ENCODE peak calls at places on chromosomes 3 and 15, in six cellular contexts. Q, K, L, E, I and H are unnamed samples.

GRCh38 chr15:28885630-28886430 is at the start of gene APBA2:
- DNase-seq in Q (no peak), E (peak; percentile 25), K (peak; percentile 48), L (peak; percentile 20), I (no peak), H (peak; percentile 73)

GRCh38 chr3:140113983-140114923 is 179.3 kb downstream of the CLSTN2 start:
- DNase-seq in Q (no peak), K (no peak), E (no peak), L (no peak), I (no peak), H (peak; percentile 12)

GRCh38 chr3:58066842-58067241 is 58.6 kb downstream of the FLNB start:
- DNase-seq in E (no peak), Q (no peak), L (peak; percentile 77), I (peak; percentile 27), K (peak; percentile 44), H (no peak)

GRCh38 chr3:69907554-69907953 is 92.0 kb upstream of the SAMMSON start:
- DNase-seq in E (no peak), I (no peak), K (no peak), L (no peak), Q (no peak), H (no peak)

GRCh38 chr3:13866406-13866965 is 13.4 kb downstream of the WNT7A start:
- DNase-seq in Q (no peak), I (no peak), K (no peak), L (no peak), E (no peak), H (no peak)

GRCh38 chr15:69143756-69144436 is 16.5 kb upstream of the GLCE start:
- DNase-seq in I (no peak), L (no peak), Q (no peak), E (no peak), K (peak; percentile 17), H (no peak)

GRCh38 chr15:31032959-31033358 is 41.5 kb upstream of the MTMR10 start:
- DNase-seq in K (no peak), L (peak; percentile 69), Q (no peak), I (no peak), E (no peak), H (no peak)

GRCh38 chr3:99659965-99660364 is 21.6 kb downstream of the COL8A1 start:
- DNase-seq in L (no peak), I (no peak), Q (no peak), E (no peak), K (peak; percentile 64), H (no peak)

GRCh38 chr3:141272906-141273662 is 41.5 kb downstream of the PXYLP1 start:
- DNase-seq in K (peak; percentile 9), Q (no peak), I (no peak), L (no peak), E (no peak), H (no peak)

GRCh38 chr3:12170207-12170606 is 11.5 kb upstream of the TIMP4 start:
- DNase-seq in I (no peak), E (no peak), Q (no peak), K (peak; percentile 73), L (peak; percentile 50), H (no peak)

GRCh38 chr3:109943181-109943580 is 605.8 kb upstream of the DPPA4 start:
- DNase-seq in E (no peak), I (no peak), Q (no peak), L (no peak), K (peak; percentile 17), H (no peak)

GRCh38 chr3:17094551-17094950 is 209.8 kb downstream of the PLCL2 start:
- DNase-seq in Q (no peak), K (no peak), L (no peak), E (no peak), I (no peak), H (no peak)

GRCh38 chr3:168051579-168052183 is 44.0 kb downstream of the GOLIM4 start:
- DNase-seq in K (peak; percentile 86), I (no peak), L (peak; percentile 59), E (no peak), Q (no peak), H (no peak)

GRCh38 chr3:172550347-172550943 is 27.2 kb upstream of the TNFSF10 start:
- DNase-seq in Q (no peak), L (peak; percentile 96), I (no peak), K (peak; percentile 79), E (no peak), H (no peak)

GRCh38 chr15:40454904-40455391 is 14.2 kb downstream of the BAHD1 start:
- DNase-seq in K (peak; percentile 38), L (peak; percentile 42), I (no peak), Q (no peak), E (no peak), H (no peak)

GRCh38 chr15:43517354-43518072 is at the start of gene MAP1A:
- DNase-seq in Q (peak; percentile 65), L (peak; percentile 53), I (no peak), E (no peak), K (peak; percentile 68), H (peak; percentile 79)

GRCh38 chr15:50519740-50520425 is 26.6 kb downstream of the USP50 start:
- DNase-seq in I (no peak), Q (no peak), K (no peak), E (no peak), L (no peak), H (no peak)

GRCh38 chr15:58393196-58393790 is 38.5 kb upstream of the LIPC start:
- DNase-seq in K (no peak), L (peak; percentile 40), Q (no peak), E (no peak), I (no peak), H (no peak)

GRCh38 chr3:177358085-177358967 is 161.0 kb upstream of the TBL1XR1 start:
- DNase-seq in Q (peak; percentile 88), I (peak; percentile 97), E (no peak), K (peak; percentile 75), L (peak; percentile 85), H (peak; percentile 73)

GRCh38 chr3:12420393-12420792 is 63.9 kb upstream of the TSEN2 start:
- DNase-seq in Q (no peak), L (no peak), K (no peak), I (no peak), E (no peak), H (no peak)

GRCh38 chr15:53072077-53072476 is 281.9 kb upstream of the ONECUT1 start:
- DNase-seq in E (peak; percentile 97), K (peak; percentile 21), Q (no peak), I (peak; percentile 35), L (peak; percentile 45), H (peak; percentile 9)

GRCh38 chr3:53324011-53324544 is 23.3 kb downstream of the DCP1A start:
- DNase-seq in L (peak; percentile 6), I (no peak), K (no peak), Q (peak; percentile 81), E (no peak), H (peak; percentile 62)

GRCh38 chr3:145983101-145983500 is 177.9 kb downstream of the PLOD2 start:
- DNase-seq in Q (no peak), L (peak; percentile 6), I (no peak), E (no peak), K (no peak), H (no peak)

GRCh38 chr3:38124324-38125122 is 12.4 kb downstream of the ACAA1 start:
- DNase-seq in K (no peak), I (no peak), L (no peak), E (no peak), Q (no peak), H (no peak)

GRCh38 chr3:152321806-152322377 is 53.2 kb downstream of the MBNL1 start:
- DNase-seq in I (no peak), K (no peak), E (no peak), Q (no peak), L (no peak), H (no peak)

GRCh38 chr3:217436-217835 is 20.9 kb downstream of the CHL1 start:
- DNase-seq in I (no peak), Q (no peak), K (no peak), L (no peak), E (no peak), H (no peak)

GRCh38 chr3:36906504-36907149 is 38.2 kb downstream of the TRANK1 start:
- DNase-seq in E (no peak), I (no peak), L (no peak), Q (no peak), K (peak; percentile 81), H (no peak)

GRCh38 chr15:25830844-25831443 is 32.2 kb downstream of the ATP10A start:
- DNase-seq in E (no peak), Q (peak; percentile 67), L (peak; percentile 98), I (no peak), K (peak; percentile 95), H (no peak)

GRCh38 chr3:73766599-73767378 is 142.0 kb upstream of the PDZRN3 start:
- DNase-seq in I (no peak), K (peak; percentile 87), L (peak; percentile 71), E (no peak), Q (no peak), H (no peak)

GRCh38 chr3:71055602-71056001 is 527.9 kb downstream of the FOXP1 start:
- DNase-seq in L (peak; percentile 82), K (peak; percentile 87), Q (no peak), I (no peak), E (no peak), H (no peak)
- H3K4me1 ChIP-seq in L (peaks cover 51% of the 10 kb centered on the region), K (peaks cover 27% of the 10 kb centered on the region), Q (peaks cover 97% of the 10 kb centered on the region), I (peaks cover 88% of the 10 kb centered on the region), E (peaks cover 43% of the 10 kb centered on the region), H (peaks cover 11% of the 10 kb centered on the region)

DNA sequence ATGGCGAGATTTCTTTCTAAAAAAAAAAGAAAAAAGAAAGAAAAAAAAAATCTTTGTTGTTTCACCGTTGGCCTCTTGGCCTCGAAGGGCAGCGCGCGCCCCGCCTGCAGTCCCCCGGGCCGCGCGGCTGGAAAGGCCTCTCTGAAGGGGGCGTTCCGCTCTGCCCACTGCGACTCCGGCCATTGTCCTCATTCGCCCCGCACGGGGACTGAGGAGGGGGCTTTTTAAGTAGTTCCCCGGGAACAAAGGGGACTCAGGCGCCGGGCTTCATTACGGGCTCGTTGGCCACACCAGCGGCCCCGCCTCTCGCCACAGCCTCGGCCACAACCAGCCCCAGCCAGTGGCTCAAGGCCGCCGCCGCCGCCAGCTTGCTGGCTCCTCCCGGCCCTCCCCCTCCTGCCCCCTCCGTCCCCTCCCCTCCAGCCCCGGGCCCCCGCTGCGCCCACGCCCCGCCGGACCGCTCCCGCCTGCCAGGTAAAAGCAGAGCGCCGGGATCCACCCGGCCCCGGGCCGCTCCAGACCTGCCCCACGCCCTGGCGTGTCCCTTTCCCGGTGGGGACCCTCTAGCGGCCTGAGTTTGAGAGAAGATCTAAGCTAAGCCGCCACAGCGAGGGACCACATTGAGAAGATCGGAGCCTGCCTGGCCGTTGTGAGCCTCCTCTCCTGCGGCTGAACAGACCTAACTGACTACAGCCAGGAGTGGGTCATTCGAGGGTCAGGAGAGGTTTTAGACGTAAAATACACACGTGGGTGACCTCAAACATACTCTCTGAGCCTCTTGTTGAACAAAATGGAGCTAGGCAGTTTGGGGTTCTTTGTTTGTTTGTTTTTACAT is 54.1 kb downstream of the CPN2 start:
- DNase-seq in K (no peak), I (peak; percentile 59), Q (no peak), L (peak; percentile 30), E (peak; percentile 76), H (no peak)
- H3K4me3 ChIP-seq in K (peak overlapping the region; percentile 0), I (peak overlapping the region; percentile 55), Q (peak overlapping the region; percentile 41), L (peak overlapping the region; percentile 51), E (no peak overlapping the region), H (no peak overlapping the region)

GRCh38 chr3:19543212-19543841 is 390.7 kb downstream of the EFHB start:
- DNase-seq in E (no peak), Q (no peak), I (peak; percentile 15), K (no peak), L (no peak), H (peak; percentile 5)
- TF ChIP-seq CTCF in E (no peak), Q (peak; percentile 40), I (peak; percentile 54), K (no peak), L (no peak), H (peak; percentile 79)

DNA sequence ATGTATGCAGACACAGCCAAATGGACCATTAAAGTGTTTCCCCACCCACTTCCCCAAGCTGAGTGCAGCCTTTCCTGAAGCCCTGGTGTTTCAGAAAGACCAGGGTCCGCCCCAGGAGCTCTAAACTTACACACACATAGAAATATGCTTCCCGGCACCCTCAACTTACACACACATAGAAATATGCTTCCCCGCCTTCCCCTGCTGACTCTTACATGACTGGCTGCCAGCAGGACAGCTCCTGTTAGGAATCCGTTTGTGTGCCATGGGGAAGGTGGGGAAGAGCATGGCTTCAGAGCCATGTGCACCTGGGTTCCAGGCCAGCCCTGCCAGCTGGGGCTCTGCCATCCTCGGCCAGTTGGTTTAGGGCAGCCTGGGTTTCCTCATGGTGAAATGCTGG is 3.6 kb downstream of the CLEC3B start:
- DNase-seq in Q (peak; percentile 50), L (peak; percentile 81), K (no peak), I (no peak), E (no peak), H (no peak)
- H3K4me1 ChIP-seq in Q (peaks cover 52% of the 10 kb centered on the region), L (peaks cover 28% of the 10 kb centered on the region), K (peaks cover 30% of the 10 kb centered on the region), I (no peaks in the 10 kb centered on the region), E (no peaks in the 10 kb centered on the region), H (no peaks in the 10 kb centered on the region)